ENCODE peak calls at places on chromosomes 16 and 17, in seven cellular contexts. W is fibroblast of the aortic adventitia, Q is body of pancreas, L is fibroblast of lung, J is heart right ventricle, U is HFF-Myc, M is AG04450. P is an unnamed sample.
A peak's percentile ranks its signal among the peaks of the same experiment; 100 is the strongest.

GRCh38 chr17:1154704-1155103 is 25.1 kb downstream of the ABR start:
- DNase-seq in U (no peak), L (no peak), Q (no peak), J (peak; percentile 35), W (peak; percentile 43), M (no peak), P (no peak)

GRCh38 chr16:83137326-83137770 is 510.6 kb downstream of the CDH13 start:
- DNase-seq in Q (no peak), W (peak; percentile 59), U (peak; percentile 32), J (no peak), M (peak; percentile 38), L (peak; percentile 82), P (no peak)

GRCh38 chr16:88810868-88811599 is 694 bp downstream of the APRT start:
- DNase-seq in U (no peak), W (peak; percentile 75), Q (peak; percentile 81), L (peak; percentile 82), J (peak; percentile 72), M (peak; percentile 39), P (no peak)

GRCh38 chr16:24758373-24758772 is 28.9 kb downstream of the TNRC6A start:
- DNase-seq in L (no peak), U (no peak), Q (no peak), J (no peak), M (no peak), W (no peak), P (no peak)

GRCh38 chr17:29190808-29191207 is 10.6 kb upstream of the MYO18A start:
- DNase-seq in W (no peak), Q (no peak), L (no peak), J (no peak), M (no peak), U (no peak), P (no peak)

GRCh38 chr16:67016143-67016542 is 12.8 kb upstream of the CBFB start:
- DNase-seq in M (no peak), L (no peak), J (no peak), W (no peak), Q (no peak), U (no peak), P (no peak)

GRCh38 chr16:77761204-77761603 is 27.2 kb upstream of the VAT1L start:
- DNase-seq in M (no peak), J (no peak), W (no peak), L (no peak), U (no peak), Q (peak; percentile 12), P (no peak)

GRCh38 chr17:77735051-77735340 is 223.5 kb upstream of the TNRC6C start:
- DNase-seq in Q (no peak), L (no peak), M (no peak), W (no peak), U (no peak), J (no peak), P (no peak)

GRCh38 chr17:7582401-7583252 is 1.0 kb upstream of the MPDU1 start:
- DNase-seq in M (no peak), W (no peak), L (no peak), J (no peak), Q (no peak), U (no peak), P (no peak)

GRCh38 chr16:66928702-66929388 is 3.5 kb upstream of the RRAD start:
- DNase-seq in Q (no peak), U (no peak), J (no peak), M (no peak), L (peak; percentile 38), W (peak; percentile 41), P (no peak)

GRCh38 chr17:44708401-44709263 is at the start of gene DBF4B:
- DNase-seq in W (peak; percentile 95), M (peak; percentile 85), J (peak; percentile 92), L (peak; percentile 93), U (peak; percentile 86), Q (peak; percentile 83), P (peak; percentile 52)

GRCh38 chr17:40331743-40332641 is 23.0 kb downstream of the RARA start:
- DNase-seq in J (peak; percentile 92), W (peak; percentile 93), L (peak; percentile 82), U (no peak), Q (peak; percentile 93), M (no peak), P (no peak)

GRCh38 chr17:40328386-40328766 is 19.4 kb downstream of the RARA start:
- DNase-seq in J (no peak), U (no peak), M (no peak), Q (no peak), L (no peak), W (no peak), P (no peak)

GRCh38 chr17:40327735-40328385 is 18.9 kb downstream of the RARA start:
- DNase-seq in U (no peak), Q (peak; percentile 23), J (peak; percentile 65), W (peak; percentile 69), M (no peak), L (peak; percentile 42), P (no peak)

GRCh38 chr17:40330850-40331470 is 22.0 kb downstream of the RARA start:
- DNase-seq in U (no peak), W (no peak), L (no peak), Q (peak; percentile 32), J (peak; percentile 4), M (no peak), P (no peak)

GRCh38 chr17:40329981-40330794 is 21.2 kb downstream of the RARA start:
- DNase-seq in L (no peak), Q (peak; percentile 89), U (no peak), M (no peak), J (peak; percentile 79), W (no peak), P (no peak)
- H3K4me3 ChIP-seq in L (no peak overlapping the region), Q (no peak overlapping the region), U (no peak overlapping the region), M (no peak overlapping the region), J (peak overlapping the region; percentile 2), W (no peak overlapping the region), P (no peak overlapping the region)

GRCh38 chr17:58412910-58413630 is 4.3 kb downstream of the RNF43 start:
- DNase-seq in J (no peak), U (no peak), Q (no peak), L (peak; percentile 37), W (no peak), M (no peak), P (no peak)
- TF ChIP-seq CTCF in J (no peak), U (no peak), Q (no peak), L (no peak), W (no peak), M (no peak), P (no peak)

GRCh38 chr16:4679854-4680636 is 13.3 kb upstream of the NUDT16L1 start:
- DNase-seq in U (no peak), W (peak; percentile 92), L (peak; percentile 80), J (peak; percentile 59), M (peak; percentile 36), Q (peak; percentile 44), P (no peak)
- H3K4me3 ChIP-seq in U (no peak overlapping the region), W (peak overlapping the region; percentile 66), L (peak overlapping the region; percentile 54), J (peak overlapping the region; percentile 45), M (peak overlapping the region; percentile 36), Q (no peak overlapping the region), P (no peak overlapping the region)

DNA sequence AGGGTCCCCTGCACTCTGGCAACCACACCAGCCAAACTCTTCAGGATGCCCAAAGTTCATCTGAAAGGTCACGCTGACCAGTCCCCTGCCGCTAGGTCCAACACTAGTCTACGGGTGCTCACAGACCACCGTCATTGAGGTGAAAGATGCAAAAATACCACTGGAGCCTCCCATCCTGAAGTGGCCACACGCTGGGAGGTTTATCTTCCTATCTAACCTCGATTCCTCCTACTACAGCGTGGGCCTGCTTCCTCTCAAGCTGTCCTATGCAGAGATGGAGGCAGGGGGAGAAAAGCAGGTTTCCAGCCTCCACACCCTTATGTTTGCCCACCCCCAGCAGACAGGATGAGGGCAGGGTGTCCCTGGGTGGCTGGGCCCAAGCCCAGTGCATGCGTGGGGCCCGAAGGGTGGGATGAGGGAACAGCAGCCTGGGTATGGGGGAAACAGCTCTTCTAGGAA is 6.3 kb downstream of the SRCIN1 start:
- DNase-seq in M (no peak), Q (no peak), J (no peak), U (no peak), W (no peak), L (no peak), P (no peak)
- TF ChIP-seq CTCF in M (no peak), Q (no peak), J (no peak), U (no peak), W (no peak), L (no peak), P (no peak)

DNA sequence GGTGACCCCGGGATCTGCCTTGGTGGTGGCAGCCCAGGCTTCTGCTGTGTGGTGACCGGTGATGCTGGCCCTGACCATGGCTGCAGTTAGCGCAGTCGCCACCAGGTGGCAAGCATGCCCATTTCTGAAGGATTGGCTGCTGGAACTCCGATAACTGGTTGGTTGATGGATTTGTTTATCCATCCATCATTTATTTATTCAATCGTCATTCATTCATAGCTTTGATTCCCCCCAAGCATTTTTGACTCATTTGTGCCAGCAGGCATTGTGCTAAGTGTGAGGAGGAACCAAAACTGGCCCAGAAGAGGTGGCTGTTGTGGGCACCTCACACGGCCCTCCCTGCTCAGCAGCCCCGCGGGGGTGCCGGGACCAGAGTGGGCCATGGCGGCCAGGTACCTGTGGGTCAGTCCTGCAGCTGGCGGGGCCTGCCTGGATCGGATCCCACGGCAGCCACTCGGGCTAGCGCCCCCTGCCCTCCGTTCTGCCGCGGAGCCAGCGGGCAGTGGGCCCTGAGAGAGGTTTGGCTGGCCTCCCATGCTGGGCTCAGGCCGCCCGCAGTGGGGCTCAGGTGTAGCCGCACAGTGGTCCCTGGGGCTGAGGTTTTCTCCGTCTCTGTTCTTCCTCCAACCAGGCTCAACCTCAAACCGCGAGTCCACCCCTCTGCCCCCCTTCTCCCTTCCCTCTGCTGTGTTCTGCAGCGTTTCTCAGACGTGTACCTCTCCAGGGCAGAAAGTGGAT is 28.8 kb upstream of the ITGA3 start:
- DNase-seq in M (no peak), W (peak; percentile 81), J (peak; percentile 79), Q (peak; percentile 90), U (peak; percentile 65), L (peak; percentile 78), P (no peak)
- H3K4me3 ChIP-seq in M (peak overlapping the region; percentile 51), W (peak overlapping the region; percentile 58), J (peak overlapping the region; percentile 33), Q (no peak overlapping the region), U (peak overlapping the region; percentile 29), L (peak overlapping the region; percentile 62), P (peak overlapping the region; percentile 51)

DNA sequence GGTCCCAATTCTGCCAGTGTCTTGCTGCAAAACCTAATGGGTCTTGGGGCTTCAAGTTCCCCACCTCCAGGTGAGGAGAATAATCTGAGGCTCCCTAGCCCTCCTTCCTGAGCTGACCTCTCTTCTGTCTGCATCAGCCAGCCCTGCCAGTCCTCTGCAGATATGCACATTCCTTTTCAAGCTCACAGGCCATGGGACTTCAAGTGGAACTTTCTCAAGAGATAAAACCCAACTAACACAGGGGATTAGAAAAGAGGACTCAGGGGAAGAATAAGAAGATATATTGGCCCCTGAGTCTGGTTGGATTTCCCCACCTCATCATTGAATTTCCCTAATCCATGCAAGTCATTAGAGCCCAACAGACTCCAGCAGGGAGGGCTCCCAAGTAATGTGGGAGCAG is 1.4 kb downstream of the KRT14 start:
- DNase-seq in M (no peak), L (no peak), W (no peak), J (no peak), U (no peak), Q (no peak), P (no peak)
- TF ChIP-seq CTCF in M (no peak), L (no peak), W (no peak), J (no peak), U (no peak), Q (no peak), P (no peak)